ENCODE peak calls at places on chromosomes 4 and X, in seven cellular contexts. Y is IMR-90, G is A549, U is GM12878, N is HCT116, C is H1, K is HepG2. Q is an unnamed sample.

GRCh38 chr4:37812713-37813112 is 13.8 kb upstream of the PGM2 start:
- DNase-seq in G (peak; percentile 31), K (no peak), C (no peak), Y (peak; percentile 62), N (no peak), U (no peak), Q (no peak)

GRCh38 chrX:13087322-13088154 is 43.1 kb upstream of the FAM9C start:
- DNase-seq in G (peak; percentile 39), Y (peak; percentile 70), C (no peak), U (peak; percentile 99), N (no peak), K (no peak), Q (no peak)

GRCh38 chr4:23855912-23856605 is 33.8 kb downstream of the PPARGC1A start:
- DNase-seq in C (no peak), K (peak; percentile 72), Y (peak; percentile 68), G (no peak), N (no peak), U (no peak), Q (no peak)

GRCh38 chrX:152904151-152905080 is 6.5 kb downstream of the ZNF185 start:
- DNase-seq in U (no peak), K (no peak), Y (peak; percentile 77), N (no peak), C (no peak), G (peak; percentile 44), Q (peak; percentile 76)

GRCh38 chrX:115894087-115894486 is 276.5 kb upstream of the AGTR2 start:
- DNase-seq in Y (peak; percentile 33), G (peak; percentile 18), U (peak; percentile 58), N (peak; percentile 2), C (no peak), K (peak; percentile 63), Q (no peak)

GRCh38 chr4:151165205-151166000 is 66.0 kb downstream of the RPS3A start:
- DNase-seq in K (no peak), U (no peak), C (no peak), Y (no peak), N (no peak), G (no peak), Q (no peak)

GRCh38 chr4:7938513-7939376 is 916 bp downstream of the AFAP1 start:
- DNase-seq in N (no peak), C (no peak), U (no peak), K (no peak), G (peak; percentile 21), Y (peak; percentile 45), Q (no peak)

GRCh38 chr4:125744891-125745364 is 430.2 kb downstream of the FAT4 start:
- DNase-seq in Y (no peak), K (no peak), C (no peak), G (no peak), N (no peak), U (no peak), Q (no peak)

GRCh38 chrX:105695451-105695850 is 126.9 kb upstream of the NRK start:
- DNase-seq in N (no peak), K (no peak), U (no peak), Y (peak; percentile 20), G (no peak), C (no peak), Q (no peak)

GRCh38 chrX:115584715-115585114 is 23.7 kb downstream of the PLS3 start:
- DNase-seq in Y (peak; percentile 64), G (no peak), C (no peak), N (no peak), U (no peak), K (no peak), Q (no peak)

GRCh38 chrX:53354669-53355068 is 67.8 kb downstream of the SMC1A start:
- DNase-seq in U (no peak), C (no peak), G (peak; percentile 9), Y (peak; percentile 28), K (no peak), N (no peak), Q (no peak)

GRCh38 chrX:155188786-155189185 is 27.5 kb upstream of the VBP1 start:
- DNase-seq in U (no peak), C (no peak), Y (no peak), K (no peak), N (no peak), G (no peak), Q (no peak)

GRCh38 chr4:168541608-168541953 is 44.7 kb downstream of the PALLD start:
- DNase-seq in C (no peak), Y (peak; percentile 70), G (peak; percentile 75), U (no peak), N (peak; percentile 76), K (no peak), Q (no peak)

GRCh38 chrX:108126661-108127060 is 35.1 kb downstream of the ATG4A start:
- DNase-seq in C (no peak), K (no peak), G (no peak), U (no peak), Y (peak; percentile 11), N (no peak), Q (no peak)

GRCh38 chr4:149881744-149882143 is 66.1 kb upstream of the IQCM start:
- DNase-seq in Y (no peak), C (no peak), U (no peak), G (no peak), K (no peak), N (no peak), Q (no peak)

GRCh38 chr4:100479971-100480370 is 37.9 kb downstream of the EMCN start:
- DNase-seq in G (no peak), C (no peak), K (no peak), Y (no peak), U (no peak), N (no peak), Q (no peak)

GRCh38 chr4:111781611-111782010 is 363.6 kb upstream of the FAM241A start:
- DNase-seq in K (peak; percentile 5), N (peak; percentile 64), G (no peak), C (no peak), Y (no peak), U (no peak), Q (no peak)

GRCh38 chrX:19772759-19773623 is 114.4 kb downstream of the SH3KBP1 start:
- DNase-seq in N (no peak), G (no peak), Y (no peak), C (no peak), K (no peak), U (no peak), Q (no peak)

GRCh38 chrX:47771473-47771872 is 65.2 kb upstream of the ZNF81 start:
- DNase-seq in C (no peak), G (no peak), U (no peak), Y (no peak), N (no peak), K (no peak), Q (no peak)

GRCh38 chrX:52353838-52354237 is 15.0 kb upstream of the XAGE2 start:
- DNase-seq in N (no peak), C (no peak), G (no peak), K (no peak), Y (no peak), U (no peak), Q (no peak)

GRCh38 chr4:15354790-15355418 is 72.9 kb upstream of the C1QTNF7 start:
- DNase-seq in N (no peak), K (no peak), Y (no peak), G (no peak), U (no peak), C (no peak), Q (no peak)

GRCh38 chr4:100299019-100299418 is 108.8 kb upstream of the DDIT4L start:
- DNase-seq in Y (peak; percentile 96), U (no peak), K (no peak), C (no peak), G (peak; percentile 24), N (peak; percentile 8), Q (no peak)

GRCh38 chr4:29326816-29327215 is 1393.4 kb upstream of the PCDH7 start:
- DNase-seq in K (no peak), U (no peak), N (no peak), C (no peak), G (no peak), Y (peak; percentile 14), Q (no peak)
- TF ChIP-seq CEBPB in K (no peak), U (no peak), N (no peak), C (no peak), G (no peak), Y (no peak), Q (no peak)

DNA sequence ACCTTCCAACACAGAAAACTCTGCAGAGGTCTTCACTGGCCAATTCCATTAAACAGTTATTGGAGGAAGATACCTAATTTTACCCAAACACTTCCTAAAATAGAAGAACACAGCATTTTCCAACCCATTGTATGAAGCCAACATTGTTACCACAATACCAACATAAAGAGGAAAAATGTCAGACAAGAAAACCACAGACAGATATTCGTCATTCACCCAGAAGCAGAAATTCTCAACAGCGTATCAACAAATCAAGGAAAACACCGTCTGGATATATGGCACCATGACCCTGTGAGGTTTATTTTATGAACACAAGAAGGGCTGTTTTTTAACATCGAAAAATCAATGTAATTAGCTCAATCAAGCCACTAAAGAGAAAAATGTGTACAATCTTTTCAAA is 255.6 kb downstream of the ASMT start:
- DNase-seq in N (no peak), Y (no peak), C (no peak), G (no peak), U (no peak), K (no peak), Q (no peak)
- TF ChIP-seq CEBPB in N (no peak), Y (no peak), C (no peak), G (no peak), U (no peak), K (no peak), Q (no peak)

DNA sequence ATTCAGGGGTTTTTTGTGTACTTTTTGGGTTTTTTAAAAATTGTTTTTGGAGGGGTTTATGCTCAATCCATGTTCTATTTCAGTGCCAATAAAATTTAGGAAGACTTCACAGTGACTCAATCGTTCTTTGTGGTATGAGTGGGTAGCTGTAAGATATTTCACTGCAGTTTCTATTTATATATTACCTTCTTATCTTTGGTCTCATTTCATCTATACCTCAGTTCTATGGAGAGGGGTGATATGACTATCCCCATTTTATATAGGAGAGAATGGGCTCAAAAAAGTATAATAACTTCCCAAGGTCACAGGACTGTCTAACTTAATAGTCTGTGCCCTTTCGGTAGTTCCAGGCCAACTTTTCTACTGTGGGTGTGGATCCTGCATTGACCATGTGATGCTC is 74.4 kb downstream of the MSN start:
- DNase-seq in U (no peak), C (no peak), Y (no peak), G (no peak), N (no peak), K (no peak), Q (no peak)
- TF ChIP-seq CEBPB in U (no peak), C (no peak), Y (no peak), G (no peak), N (no peak), K (no peak), Q (no peak)

GRCh38 chr4:73705721-73706120 is 34.6 kb upstream of the CXCL8 start:
- DNase-seq in N (no peak), C (no peak), K (no peak), Y (no peak), U (no peak), G (no peak), Q (no peak)
- TF ChIP-seq CEBPB in N (no peak), C (no peak), K (no peak), Y (no peak), U (no peak), G (no peak), Q (no peak)

GRCh38 chrX:41043950-41044349 is 41.3 kb upstream of the USP9X start:
- DNase-seq in Y (peak; percentile 84), U (no peak), G (no peak), C (no peak), K (no peak), N (no peak), Q (no peak)
- TF ChIP-seq CEBPB in Y (no peak), U (no peak), G (no peak), C (no peak), K (no peak), N (no peak), Q (no peak)

GRCh38 chr4:187172340-187172761 is 448.7 kb upstream of the FAT1 start:
- DNase-seq in N (no peak), Y (no peak), K (no peak), U (no peak), G (no peak), C (no peak), Q (no peak)
- TF ChIP-seq CEBPB in N (no peak), Y (no peak), K (no peak), U (no peak), G (no peak), C (no peak), Q (no peak)

Q was measured in K562.